ENCODE peak calls at places on chromosomes 16 and 17, in five cellular contexts. C, Y, O, J and U are unnamed samples.

GRCh38 chr16:58399718-58400633 is 7.7 kb downstream of the GINS3 start:
- DNase-seq in C (no peak), Y (no peak), O (no peak), J (no peak), U (no peak)

GRCh38 chr17:45346255-45347015 is 29.6 kb upstream of the MAP3K14 start:
- DNase-seq in C (no peak), Y (no peak), O (peak; percentile 63), J (peak; percentile 6), U (peak; percentile 32)

GRCh38 chr17:69058165-69058564 is 2.6 kb downstream of the ABCA9 start:
- DNase-seq in C (no peak), Y (no peak), O (no peak), J (no peak), U (no peak)

GRCh38 chr16:79047337-79047736 is 553.2 kb downstream of the MAF start:
- DNase-seq in C (no peak), Y (no peak), O (no peak), J (no peak), U (no peak)

GRCh38 chr16:69727916-69728270 is 1.5 kb upstream of the NQO1 start:
- DNase-seq in C (no peak), Y (peak; percentile 85), O (no peak), J (no peak), U (peak; percentile 53)

GRCh38 chr16:22001591-22001990 is 675 bp upstream of the PDZD9 start:
- DNase-seq in C (no peak), Y (no peak), O (no peak), J (no peak), U (no peak)

GRCh38 chr17:35529868-35530267 is 7.6 kb downstream of the SLFN12L start:
- DNase-seq in C (no peak), Y (no peak), O (no peak), J (no peak), U (no peak)

GRCh38 chr16:15808071-15808470 is 48.8 kb downstream of the MYH11 start:
- DNase-seq in C (no peak), Y (no peak), O (peak; percentile 68), J (no peak), U (peak; percentile 52)

GRCh38 chr17:81412490-81413093 is 17.3 kb downstream of the BAHCC1 start:
- DNase-seq in C (no peak), Y (no peak), O (peak; percentile 87), J (no peak), U (peak; percentile 87)

GRCh38 chr16:5944971-5945370 is 847.4 kb upstream of the EEF2KMT start:
- DNase-seq in C (no peak), Y (no peak), O (no peak), J (no peak), U (no peak)

GRCh38 chr16:5205394-5206040 is 107.9 kb upstream of the EEF2KMT start:
- DNase-seq in C (no peak), Y (no peak), O (no peak), J (no peak), U (peak; percentile 2)

GRCh38 chr17:75568412-75569255 is 19.0 kb upstream of the MYO15B start:
- DNase-seq in C (no peak), Y (no peak), O (peak; percentile 57), J (no peak), U (no peak)

GRCh38 chr17:8188408-8188839 is 1.6 kb downstream of the BORCS6 start:
- DNase-seq in C (no peak), Y (no peak), O (no peak), J (no peak), U (peak; percentile 82)

GRCh38 chr17:7940743-7941142 is 8.7 kb downstream of the CNTROB start:
- DNase-seq in C (no peak), Y (no peak), O (no peak), J (no peak), U (no peak)

DNA sequence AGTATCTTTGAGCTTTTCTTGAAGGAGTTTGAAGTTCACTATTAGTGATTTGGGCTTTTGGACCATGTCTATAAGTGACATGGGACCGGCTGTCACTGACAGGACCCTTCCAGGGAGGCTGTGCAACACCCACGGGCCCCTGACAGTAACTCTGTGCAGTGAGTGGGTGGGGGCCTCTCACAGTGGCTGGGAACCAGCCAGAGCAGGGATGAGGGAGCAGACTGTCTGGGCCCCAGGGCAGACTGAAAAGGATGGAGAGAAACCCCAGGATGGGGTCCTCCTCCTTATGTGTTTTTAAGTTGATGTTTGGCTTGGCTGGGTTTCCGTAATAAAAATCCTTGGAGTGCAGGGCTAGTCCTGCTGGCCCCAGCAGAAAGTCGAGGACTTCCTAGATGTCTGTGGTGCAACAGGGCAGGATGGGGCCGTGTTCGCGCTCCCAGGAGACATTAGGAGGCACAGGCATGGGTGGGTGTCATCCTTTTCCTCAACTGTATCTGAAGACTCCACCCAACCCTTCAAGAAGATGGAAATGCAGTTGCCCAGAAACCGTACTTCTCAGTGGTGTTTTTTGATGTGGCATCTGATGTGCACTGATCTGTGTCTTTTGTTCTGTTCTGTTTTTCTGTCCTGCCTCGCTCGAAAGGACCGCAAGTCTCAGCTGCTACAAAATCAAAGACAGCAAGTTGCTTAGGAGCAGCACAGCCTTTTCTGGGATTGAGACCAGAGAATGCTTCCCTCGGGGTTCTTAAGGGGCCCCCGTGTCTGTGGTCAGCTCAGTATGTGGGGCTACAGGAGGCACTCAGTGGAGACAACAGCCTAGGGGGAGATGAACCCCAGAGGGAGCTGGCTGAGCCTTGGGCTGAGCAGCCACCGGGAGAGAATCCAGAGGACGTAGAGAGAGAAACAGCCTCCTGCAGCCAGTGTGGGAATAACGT is 24.2 kb downstream of the PLD6 start:
- DNase-seq in C (no peak), Y (no peak), O (no peak), J (no peak), U (no peak)
- H3K9me3 ChIP-seq in C (no peaks in the 10 kb centered on the region), Y (no peaks in the 10 kb centered on the region), O (no peaks in the 10 kb centered on the region), J (no peaks in the 10 kb centered on the region), U (no peaks in the 10 kb centered on the region)

GRCh38 chr16:85228463-85228862 is 116.2 kb upstream of the CIBAR2 start:
- DNase-seq in C (no peak), Y (no peak), O (peak; percentile 64), J (no peak), U (no peak)
- TF ChIP-seq CTCF in C (no peak), Y (no peak), O (no peak), J (no peak), U (no peak)

GRCh38 chr17:1716912-1717695 is 6.9 kb upstream of the TLCD2 start:
- DNase-seq in C (peak; percentile 93), Y (peak; percentile 93), O (peak; percentile 98), J (peak; percentile 95), U (peak; percentile 94)
- TF ChIP-seq POLR2AphosphoS5 in C (peak; percentile 68), Y (peak; percentile 92), O (peak; percentile 77), J (peak; percentile 73), U (peak; percentile 84)

DNA sequence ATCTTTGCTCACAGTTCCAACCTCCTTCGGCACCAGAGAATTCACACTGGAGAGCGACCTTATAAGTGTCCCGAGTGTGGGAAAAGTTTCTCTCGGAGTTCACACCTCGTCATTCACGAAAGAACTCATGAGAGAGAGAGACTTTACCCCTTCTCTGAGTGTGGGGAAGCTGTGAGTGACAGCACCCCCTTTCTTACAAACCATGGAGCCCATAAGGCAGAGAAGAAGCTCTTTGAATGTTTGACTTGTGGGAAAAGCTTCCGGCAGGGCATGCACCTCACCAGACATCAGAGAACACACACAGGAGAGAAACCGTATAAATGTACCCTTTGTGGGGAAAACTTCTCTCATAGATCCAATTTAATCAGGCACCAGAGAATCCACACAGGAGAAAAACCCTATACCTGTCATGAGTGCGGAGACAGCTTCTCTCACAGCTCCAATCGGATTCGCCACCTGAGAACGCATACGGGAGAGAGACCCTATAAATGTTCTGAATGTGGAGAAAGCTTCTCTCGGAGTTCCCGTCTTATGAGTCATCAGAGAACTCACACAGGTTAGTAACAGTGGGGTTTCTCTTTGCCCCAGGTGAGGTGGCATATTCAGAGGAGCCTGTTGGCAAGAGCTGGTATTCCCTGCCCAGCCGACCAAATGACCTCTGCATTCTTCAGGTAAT is 6.8 kb downstream of the ZNF263 start:
- DNase-seq in C (no peak), Y (no peak), O (no peak), J (no peak), U (no peak)
- H3K9me3 ChIP-seq in C (peaks cover 67% of the 10 kb centered on the region), Y (peaks cover 66% of the 10 kb centered on the region), O (peaks cover 53% of the 10 kb centered on the region), J (peaks cover 55% of the 10 kb centered on the region), U (peaks cover 98% of the 10 kb centered on the region)

GRCh38 chr16:87437911-87438610 is 45.9 kb downstream of the MAP1LC3B start:
- DNase-seq in C (no peak), Y (no peak), O (no peak), J (no peak), U (no peak)
- TF ChIP-seq CTCF in C (no peak), Y (no peak), O (no peak), J (no peak), U (no peak)

DNA sequence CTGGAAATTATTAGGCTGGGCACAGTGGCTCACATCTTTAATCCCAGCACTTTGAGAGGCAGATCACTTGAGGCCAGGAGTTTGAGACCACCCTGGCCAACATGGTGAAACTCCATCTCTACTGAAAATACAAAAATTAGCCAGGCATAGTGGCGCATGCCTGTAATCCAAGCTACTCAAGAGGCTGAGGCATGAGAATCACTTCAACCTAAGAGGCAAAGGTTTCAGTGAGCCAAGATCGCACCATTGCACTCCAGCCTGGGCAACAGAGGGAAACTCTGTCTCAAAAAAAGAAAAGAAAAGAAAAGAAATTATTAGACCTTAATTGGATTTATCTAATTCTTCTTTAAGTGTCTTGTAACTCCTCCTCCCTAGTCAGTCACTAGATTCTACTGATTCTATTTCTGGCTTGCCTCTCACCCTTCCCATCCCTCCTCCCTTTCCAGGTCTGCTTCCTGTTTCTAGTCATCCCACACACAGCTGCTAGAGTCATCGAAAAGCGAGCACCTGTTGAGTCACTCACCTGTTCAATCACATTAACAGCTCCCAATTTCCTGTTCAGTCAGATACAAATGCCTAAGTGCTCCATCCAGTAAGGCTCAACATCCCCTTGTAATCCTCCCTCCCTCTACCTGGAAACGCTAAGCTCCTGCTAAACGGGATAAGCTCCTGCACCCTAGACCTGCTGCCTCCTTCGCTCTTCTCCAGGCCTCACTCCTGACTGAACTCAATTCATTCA is 34.6 kb downstream of the ERN1 start:
- DNase-seq in C (no peak), Y (peak; percentile 40), O (no peak), J (no peak), U (no peak)
- TF ChIP-seq POLR2AphosphoS5 in C (no peak), Y (peak; percentile 58), O (no peak), J (no peak), U (no peak)

DNA sequence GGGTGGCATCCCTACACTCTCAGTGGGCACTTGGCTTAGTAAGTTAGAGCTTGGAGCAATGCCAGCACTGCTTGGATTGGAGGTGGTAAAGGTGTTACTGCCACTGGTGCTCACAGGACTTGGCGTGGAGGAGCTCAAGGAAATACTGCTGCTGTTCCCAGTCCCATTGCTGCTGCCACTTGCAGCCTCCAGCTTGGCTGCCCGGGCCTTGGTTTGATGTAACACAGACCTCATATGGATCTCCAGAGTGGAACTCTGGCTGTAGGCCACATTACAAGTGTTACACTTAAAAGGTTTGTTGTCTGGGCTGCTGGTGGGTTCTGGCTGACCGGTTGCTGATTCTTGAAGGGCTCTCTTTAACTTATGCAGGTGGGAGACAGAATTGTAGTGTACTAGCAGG is 250.3 kb downstream of the ZFHX3 start:
- DNase-seq in C (no peak), Y (no peak), O (peak; percentile 85), J (no peak), U (no peak)
- H3K9me3 ChIP-seq in C (no peaks in the 10 kb centered on the region), Y (no peaks in the 10 kb centered on the region), O (no peaks in the 10 kb centered on the region), J (no peaks in the 10 kb centered on the region), U (no peaks in the 10 kb centered on the region)